ENCODE peak calls at places on chromosome 11, in five cellular contexts. D, E, A, W and B are unnamed samples.
A peak's percentile ranks its signal among the peaks of the same experiment; 100 is the strongest.

GRCh38 chr11:83706581-83706980 is 420.4 kb upstream of the CCDC90B start:
- DNase-seq in W (no peak), E (no peak), A (no peak), D (no peak), B (no peak)

GRCh38 chr11:110798231-110798630 is 86.0 kb upstream of the ARHGAP20 start:
- DNase-seq in E (no peak), A (no peak), D (no peak), W (no peak), B (no peak)

GRCh38 chr11:1007279-1007678 is 29.2 kb downstream of the MUC6 start:
- DNase-seq in A (no peak), W (no peak), D (no peak), E (no peak), B (no peak)

GRCh38 chr11:64787526-64788320 is 9.4 kb upstream of the SF1 start:
- DNase-seq in A (peak; percentile 72), E (no peak), W (no peak), D (no peak), B (peak; percentile 76)

GRCh38 chr11:76639621-76640020 is 30.9 kb downstream of the LRRC32 start:
- DNase-seq in W (no peak), A (no peak), D (no peak), E (no peak), B (no peak)

GRCh38 chr11:12901874-12902481 is 107.1 kb upstream of the RASSF10 start:
- DNase-seq in D (no peak), E (no peak), W (no peak), A (no peak), B (no peak)

GRCh38 chr11:48024635-48025071 is 44.3 kb downstream of the PTPRJ start:
- DNase-seq in A (peak; percentile 53), E (no peak), W (no peak), D (peak; percentile 95), B (no peak)

GRCh38 chr11:60918251-60918940 is 4.4 kb downstream of the TMEM109 start:
- DNase-seq in E (no peak), W (no peak), D (no peak), A (no peak), B (no peak)

GRCh38 chr11:31045335-31045734 is 324.2 kb downstream of the DCDC1 start:
- DNase-seq in D (no peak), W (no peak), E (no peak), A (no peak), B (no peak)

GRCh38 chr11:111938687-111939160 is 1.6 kb downstream of the DIXDC1 start:
- DNase-seq in W (no peak), D (no peak), A (no peak), E (peak; percentile 78), B (no peak)